ENCODE peak calls at places on chromosome 11, in five cellular contexts. Y, A, P, H and T are unnamed samples. For H3K4me1, the result is how much of the 10 kb centered on the place peaks cover.

GRCh38 chr11:115695677-115696451 is 191.6 kb upstream of the CADM1 start:
- DNase-seq in P (no peak), A (no peak), H (no peak), Y (no peak), T (no peak)

GRCh38 chr11:121687961-121688566 is 235.3 kb upstream of the SORL1-AS1 start:
- DNase-seq in Y (no peak), H (no peak), A (no peak), P (no peak), T (no peak)

GRCh38 chr11:126901783-126902182 is 98.8 kb downstream of the KIRREL3 start:
- DNase-seq in H (no peak), A (no peak), Y (no peak), P (no peak), T (no peak)

GRCh38 chr11:105524286-105524685 is 85.6 kb upstream of the GRIA4 start:
- DNase-seq in A (no peak), Y (no peak), P (no peak), H (no peak), T (no peak)

GRCh38 chr11:12841946-12842630 is 167.0 kb upstream of the RASSF10 start:
- DNase-seq in Y (no peak), P (peak), A (peak), H (no peak), T (no peak)

GRCh38 chr11:86380295-86380694 is 5.6 kb downstream of the CCDC81 start:
- DNase-seq in H (no peak), A (no peak), P (no peak), Y (no peak), T (no peak)

GRCh38 chr11:58796333-58797049 is 48.0 kb downstream of the GLYATL2 start:
- DNase-seq in Y (no peak), H (no peak), A (peak), P (peak), T (no peak)

GRCh38 chr11:1978865-1979473 is 18.7 kb downstream of the H19 start:
- DNase-seq in A (no peak), H (no peak), Y (no peak), P (peak), T (no peak)

GRCh38 chr11:45771194-45771941 is 33.6 kb upstream of the SLC35C1 start:
- DNase-seq in P (peak), A (peak), Y (peak), H (peak), T (peak)

GRCh38 chr11:843818-844692 is 1.4 kb downstream of the TSPAN4 start:
- DNase-seq in H (peak), A (peak), Y (peak), P (peak), T (peak)

GRCh38 chr11:72321381-72321996 is 77.5 kb upstream of the PHOX2A start:
- DNase-seq in A (peak), P (no peak), H (no peak), Y (no peak), T (no peak)

GRCh38 chr11:122293298-122294023 is 177.4 kb upstream of the BLID start:
- DNase-seq in A (peak), P (no peak), H (no peak), Y (no peak), T (no peak)

GRCh38 chr11:118227865-118228785 is 3.3 kb upstream of the JAML start:
- DNase-seq in P (no peak), H (no peak), Y (no peak), A (no peak), T (peak)

GRCh38 chr11:93543292-93543977 is at the start of gene SMCO4:
- DNase-seq in Y (peak), A (peak), P (peak), H (peak), T (peak)

GRCh38 chr11:110076388-110076965 is 16.7 kb upstream of the ZC3H12C start:
- DNase-seq in Y (no peak), P (no peak), H (no peak), A (peak), T (no peak)

GRCh38 chr11:115698243-115698642 is 194.0 kb upstream of the CADM1 start:
- DNase-seq in P (no peak), H (no peak), A (no peak), Y (no peak), T (no peak)

GRCh38 chr11:34192481-34193401 is 87.3 kb downstream of the NAT10 start:
- DNase-seq in A (peak), Y (no peak), P (peak), H (peak), T (peak)

DNA sequence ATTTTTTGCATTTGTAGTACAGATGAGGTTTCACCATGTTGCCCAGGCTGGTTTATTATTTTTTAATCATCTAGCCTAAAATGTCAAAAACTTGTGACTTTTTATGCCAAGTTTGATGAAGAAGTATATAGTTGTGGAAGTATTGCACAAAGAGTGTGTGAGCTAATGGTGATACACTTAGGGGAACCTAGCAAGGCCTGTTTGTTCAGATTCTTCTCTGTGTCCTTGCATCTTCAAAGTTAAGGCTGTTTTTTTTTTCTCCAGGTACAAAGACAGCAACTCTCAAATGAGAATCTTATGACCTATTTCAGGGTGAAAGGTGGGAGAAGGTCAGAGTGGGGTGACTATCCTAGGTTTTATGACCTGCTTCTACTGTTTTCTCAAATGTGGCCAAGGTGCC is 7.3 kb downstream of the SLCO2B1 start:
- DNase-seq in A (no peak), P (no peak), H (no peak), Y (no peak), T (no peak)
- H3K4me1 ChIP-seq in A (under half), P (half or more), H (under half), Y (under half), T (under half)

GRCh38 chr11:44595964-44596381 is 30.5 kb downstream of the CD82 start:
- DNase-seq in A (peak), Y (no peak), P (peak), H (peak), T (peak)
- H3K4me1 ChIP-seq in A (under half), Y (under half), P (under half), H (under half), T (under half)

GRCh38 chr11:3139086-3139440 is 26.0 kb downstream of the OSBPL5 start:
- DNase-seq in Y (no peak), P (no peak), A (no peak), H (peak), T (no peak)

GRCh38 chr11:3136542-3137455 is 28.3 kb downstream of the OSBPL5 start:
- DNase-seq in P (peak), H (peak), A (no peak), Y (no peak), T (no peak)

GRCh38 chr11:3137486-3138177 is 27.5 kb downstream of the OSBPL5 start:
- DNase-seq in A (no peak), P (no peak), H (peak), Y (no peak), T (no peak)

GRCh38 chr11:3139481-3140290 is 25.4 kb downstream of the OSBPL5 start:
- DNase-seq in H (peak), A (no peak), Y (no peak), P (no peak), T (no peak)

DNA sequence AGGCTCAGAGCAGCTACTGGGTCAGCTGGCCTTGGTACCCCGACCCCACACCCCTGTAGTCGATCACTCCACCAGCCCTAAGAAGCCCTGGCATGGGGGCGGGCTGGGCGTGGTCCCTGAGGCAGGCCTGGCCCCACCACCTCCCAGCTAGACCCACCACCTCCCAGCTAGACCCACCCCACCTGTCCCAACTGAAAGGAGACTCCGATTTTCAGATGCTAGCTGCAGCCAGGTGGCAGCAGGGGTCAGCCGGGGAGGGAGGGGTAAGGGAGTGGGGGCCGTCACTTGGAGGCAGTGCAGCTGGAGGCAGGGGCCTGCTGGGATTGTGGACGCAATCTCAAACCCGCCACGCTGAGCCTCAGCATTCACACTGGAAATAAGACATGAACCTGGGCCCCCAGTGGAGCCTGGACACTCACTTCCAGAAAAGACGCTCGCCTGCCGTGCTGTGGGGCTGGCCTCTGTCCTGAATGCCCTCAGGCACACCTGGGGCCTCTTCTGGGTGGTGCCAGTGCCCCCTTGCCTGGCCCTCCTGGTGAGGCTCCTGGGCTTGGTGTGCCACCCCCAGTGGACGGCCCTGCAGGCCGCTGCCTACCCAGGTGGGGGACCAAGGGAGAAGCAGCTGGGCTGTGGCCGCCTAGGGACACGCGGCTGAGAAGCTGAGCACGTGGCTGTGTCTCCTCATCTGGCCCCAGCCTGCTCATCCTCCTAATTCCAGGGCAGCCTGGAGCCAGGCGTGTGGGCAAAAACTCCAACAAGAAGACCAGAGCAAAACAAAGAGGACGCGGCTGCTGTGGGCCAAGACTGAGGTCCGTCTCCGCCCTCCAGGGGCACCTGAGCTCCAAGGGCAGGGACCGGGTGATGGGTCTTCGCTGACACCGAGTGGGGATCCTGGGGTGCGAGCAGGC is 26.7 kb downstream of the OSBPL5 start:
- DNase-seq in Y (no peak), A (no peak), H (peak), P (no peak), T (no peak)
- H3K4me1 ChIP-seq in Y (under half), A (under half), H (under half), P (under half), T (under half)

DNA sequence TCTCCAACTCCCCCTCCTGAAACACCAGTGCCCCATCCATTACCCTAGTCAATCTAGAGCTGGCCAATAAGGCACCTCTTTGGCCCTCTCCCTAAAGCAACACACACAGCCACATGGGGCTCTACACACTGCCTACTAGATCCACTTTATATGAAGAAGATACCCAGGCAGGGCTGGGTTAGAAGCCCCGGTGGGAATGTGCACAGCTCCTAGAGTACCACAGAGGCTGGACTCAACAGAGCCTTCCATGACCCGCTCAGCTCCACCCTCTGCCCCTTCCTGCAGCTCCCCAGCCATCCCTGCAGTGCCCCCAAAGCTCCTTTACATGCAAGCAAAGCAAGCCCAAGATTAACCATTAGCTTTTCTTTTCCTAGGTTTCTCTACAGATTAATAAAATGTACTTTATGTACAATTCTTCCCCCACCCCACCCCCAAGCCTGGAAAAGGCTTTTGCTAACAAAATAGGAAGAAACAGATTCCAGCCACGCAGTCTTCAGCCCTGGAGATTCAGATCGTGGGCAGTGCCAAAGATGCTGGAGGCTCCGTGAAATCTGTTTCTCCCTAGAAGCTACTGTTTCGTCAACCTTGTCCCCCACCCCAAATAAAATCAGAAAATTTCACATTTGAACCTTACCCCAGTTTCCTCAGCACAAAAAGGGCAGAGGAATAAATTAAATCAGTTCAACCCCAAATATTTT is 51.8 kb downstream of the IGSF9B start:
- DNase-seq in Y (peak), P (no peak), A (no peak), H (no peak), T (no peak)
- H3K4me1 ChIP-seq in Y (under half), P (under half), A (under half), H (under half), T (under half)

GRCh38 chr11:64859542-64860414 is 15.3 kb upstream of the CDC42BPG start:
- DNase-seq in Y (no peak), P (no peak), A (no peak), H (no peak), T (no peak)
- H3K4me1 ChIP-seq in Y (under half), P (under half), A (under half), H (under half), T (under half)

DNA sequence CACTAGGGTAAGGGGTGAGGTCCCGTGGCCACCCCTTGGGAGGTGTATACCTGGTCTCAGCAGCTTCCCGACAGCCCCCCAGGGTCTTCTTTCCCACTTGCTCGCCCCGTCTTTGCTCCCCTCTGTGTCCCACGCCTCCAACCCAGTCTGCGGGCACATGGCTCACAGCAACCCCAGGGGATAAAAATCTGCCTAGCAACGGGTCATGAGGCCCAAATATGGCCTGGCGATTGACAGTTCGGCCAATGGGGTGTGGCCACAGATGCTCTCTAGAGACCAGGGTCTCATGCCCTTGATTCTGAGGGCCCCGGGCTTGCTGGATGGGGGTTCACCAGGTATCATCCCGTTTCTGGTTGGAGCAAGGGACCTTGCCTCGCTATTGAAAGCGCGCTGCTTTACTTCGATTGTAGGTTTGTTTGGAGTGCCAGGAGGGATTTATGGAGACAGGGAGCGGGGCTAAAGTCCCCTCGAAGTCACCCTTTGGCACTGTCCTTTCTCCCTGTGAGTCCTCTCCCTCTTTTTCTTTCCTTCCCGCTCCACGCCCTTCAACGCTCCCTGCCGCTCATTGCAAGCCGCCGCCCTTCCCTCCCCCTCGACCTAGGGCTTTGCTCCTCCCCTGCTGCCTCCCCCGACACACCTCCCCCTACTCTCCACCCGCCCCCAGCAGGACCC is 41.4 kb downstream of the AHNAK start:
- DNase-seq in Y (no peak), A (peak), P (no peak), H (peak), T (peak)
- H3K4me1 ChIP-seq in Y (under half), A (under half), P (half or more), H (under half), T (half or more)

DNA sequence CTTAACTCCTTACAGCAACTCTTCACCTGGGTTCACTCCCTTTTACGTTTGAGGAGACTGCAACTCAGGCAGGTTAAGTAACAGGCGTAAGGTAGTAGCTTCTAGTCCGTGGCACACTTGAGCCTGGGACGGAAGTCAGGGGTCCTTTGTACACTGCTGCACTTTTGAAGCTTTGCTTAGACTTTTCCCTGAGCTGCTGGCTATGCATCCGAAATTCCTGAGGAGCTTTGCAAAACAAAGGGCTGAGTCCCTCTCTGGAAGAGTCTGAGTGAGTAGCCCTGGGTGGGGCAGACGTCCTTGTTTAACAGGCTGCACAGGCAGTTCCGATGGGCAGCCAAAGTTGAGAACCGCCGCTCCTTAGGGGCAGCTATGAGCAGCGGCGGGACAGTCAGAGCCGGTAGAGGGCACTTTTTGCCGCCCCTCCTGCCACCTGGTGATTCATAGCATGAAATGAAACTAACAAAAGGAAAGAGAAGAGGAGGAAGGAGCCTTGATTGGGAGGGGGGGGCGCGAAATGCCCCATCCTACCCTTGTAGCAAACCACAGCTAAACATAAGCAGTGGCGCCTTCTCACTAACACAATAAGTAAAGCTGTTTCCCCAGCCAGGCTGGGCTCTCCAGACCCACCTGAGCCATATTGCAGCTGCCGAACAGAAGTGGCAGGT is 1.4 kb downstream of the TMEM109 start:
- DNase-seq in A (peak), Y (no peak), H (peak), P (peak), T (peak)
- H3K4me1 ChIP-seq in A (under half), Y (under half), H (under half), P (under half), T (under half)